ENCODE peak calls at places on chromosomes 1 and 21, in four cellular contexts. C, R, V and Z are unnamed samples.

GRCh38 chr1:82795503-82796149 is 994.9 kb downstream of the ADGRL2 start:
- DNase-seq in V (no peak), C (no peak), R (no peak), Z (no peak)

GRCh38 chr1:242556276-242556675 is 31.8 kb upstream of the PLD5 start:
- DNase-seq in C (no peak), R (no peak), V (no peak), Z (no peak)

GRCh38 chr1:156167536-156167935 is 14.2 kb downstream of the SEMA4A start:
- DNase-seq in R (no peak), V (no peak), C (no peak), Z (no peak)

GRCh38 chr1:3351300-3352083 is 103.0 kb upstream of the ARHGEF16 start:
- DNase-seq in V (no peak), R (no peak), C (no peak), Z (no peak)

GRCh38 chr1:234617135-234617985 is 7.4 kb upstream of the IRF2BP2 start:
- DNase-seq in C (no peak), R (no peak), V (no peak), Z (no peak)

GRCh38 chr21:44973598-44973997 is 33.8 kb downstream of the SLX9 start:
- DNase-seq in R (no peak), C (no peak), V (no peak), Z (no peak)

GRCh38 chr21:46183910-46184624 is at the start of gene SPATC1L:
- DNase-seq in V (peak), R (no peak), C (peak), Z (peak)

GRCh38 chr1:8682573-8682972 is 134.9 kb downstream of the RERE start:
- DNase-seq in R (no peak), V (no peak), C (no peak), Z (no peak)

GRCh38 chr1:205374205-205375078 is 17.7 kb upstream of the KLHDC8A start:
- DNase-seq in R (peak), V (no peak), C (no peak), Z (no peak)

GRCh38 chr1:232767381-232768074 is 37.7 kb upstream of the MAP10 start:
- DNase-seq in C (no peak), R (peak), V (no peak), Z (no peak)

GRCh38 chr1:32767641-32768040 is 49.5 kb downstream of the YARS1 start:
- DNase-seq in C (no peak), V (no peak), R (peak), Z (no peak)
- TF ChIP-seq RCOR1 in C (no peak), V (no peak), R (no peak), Z (no peak)

GRCh38 chr1:235971571-235972315 is 93.1 kb downstream of the NID1 start:
- DNase-seq in V (peak), R (peak), C (peak), Z (peak)
- TF ChIP-seq CHD2 in V (no peak), R (no peak), C (no peak), Z (no peak)

DNA sequence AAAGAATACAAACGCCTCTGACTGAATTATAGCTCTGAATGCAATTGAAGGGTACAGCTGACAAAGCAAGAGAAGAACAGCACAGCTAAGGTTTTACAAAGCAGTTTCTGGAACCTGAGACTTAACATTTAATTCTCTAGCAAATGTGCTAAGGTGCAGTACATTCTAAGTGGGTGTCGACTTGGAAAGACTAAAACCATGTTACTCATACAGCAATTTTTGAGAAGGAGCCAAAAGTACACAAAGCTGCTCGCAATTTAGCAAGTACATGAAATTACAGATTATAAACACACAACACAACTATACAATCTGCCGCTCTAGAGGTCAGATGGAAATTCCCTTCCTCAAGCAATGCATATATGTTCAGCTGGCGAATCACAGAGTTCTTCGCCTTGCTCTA is 121.9 kb downstream of the TIAM1 start:
- DNase-seq in V (no peak), R (no peak), C (no peak), Z (no peak)
- TF ChIP-seq RCOR1 in V (no peak), R (no peak), C (no peak), Z (no peak)

GRCh38 chr1:218299416-218299815 is 14.3 kb downstream of the RRP15 start:
- DNase-seq in C (peak), R (peak), V (no peak), Z (no peak)
- TF ChIP-seq CHD2 in C (no peak), R (no peak), V (no peak), Z (no peak)

GRCh38 chr1:167658574-167659328 is 28.7 kb downstream of the RCSD1 start:
- DNase-seq in V (no peak), C (no peak), R (no peak), Z (no peak)
- TF ChIP-seq RCOR1 in V (no peak), C (no peak), R (no peak), Z (no peak)

DNA sequence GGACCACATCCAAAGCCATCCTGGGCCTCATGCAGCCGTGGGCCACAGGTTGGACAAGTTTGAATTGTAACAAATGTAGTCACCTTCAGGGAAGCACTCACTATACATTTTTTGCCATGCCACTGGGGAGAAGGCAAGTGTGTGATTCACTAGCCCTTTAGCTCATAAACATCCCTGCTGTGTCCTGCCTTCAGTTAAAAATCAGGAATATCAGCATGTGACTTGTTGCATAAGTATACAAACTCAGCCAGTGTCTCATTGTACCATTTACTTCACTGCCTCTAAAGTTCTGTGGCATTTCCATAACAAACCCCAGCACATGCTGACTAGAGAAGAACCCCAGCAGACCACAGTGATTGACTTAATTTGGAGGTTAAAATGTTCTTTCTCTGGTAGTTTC is 142.0 kb upstream of the C1orf105 start:
- DNase-seq in R (peak), V (no peak), C (no peak), Z (no peak)
- TF ChIP-seq CHD2 in R (no peak), V (no peak), C (no peak), Z (no peak)

GRCh38 chr1:224387302-224387912 is 30.7 kb downstream of the CNIH4 start:
- DNase-seq in C (no peak), R (no peak), V (no peak), Z (peak)
- TF ChIP-seq RCOR1 in C (no peak), R (no peak), V (no peak), Z (no peak)

GRCh38 chr1:45876000-45876399 is 72.6 kb downstream of the MAST2 start:
- DNase-seq in R (no peak), C (peak), V (no peak), Z (no peak)
- TF ChIP-seq CHD2 in R (no peak), C (no peak), V (no peak), Z (no peak)